ENCODE peak calls at places on chromosome 6, in ten cellular contexts. I is activated T-cell treated with anti-CD3 and anti-CD28 coated beads for 24 hours; N is NCI-H2029; J is caudate nucleus; Z is NCI-H446; E is lower lobe of right lung; A is CD4-positive, alpha-beta T cell; X is NCI-H2227 treated with DMSO at 0.1 percent for 48 hours; P is iris pigment epithelial cell; L is NCI-H748 treated with DMSO at 0.1 percent for 48 hours. D is an unnamed sample.

GRCh38 chr6:118354641-118355040 is 193.5 kb upstream of the PLN start:
- DNase-seq in I (no peak), N (no peak), J (no peak), Z (no peak), E (no peak), A (no peak), X (no peak), P (no peak), L (no peak), D (no peak)

GRCh38 chr6:158174514-158174913 is 6.4 kb downstream of the GTF2H5 start:
- DNase-seq in I (no peak), N (no peak), J (no peak), Z (peak; percentile 33), E (no peak), A (no peak), X (no peak), P (peak; percentile 97), L (no peak), D (no peak)

GRCh38 chr6:31979238-31979898 is 2.5 kb upstream of the C4A start:
- DNase-seq in I (no peak), N (no peak), J (no peak), Z (no peak), E (peak; percentile 20), A (no peak), X (no peak), P (no peak), L (no peak), D (no peak)

GRCh38 chr6:134400941-134401340 is 83.0 kb upstream of the SGK1 start:
- DNase-seq in I (no peak), N (no peak), J (no peak), Z (no peak), E (no peak), A (no peak), X (no peak), P (no peak), L (no peak), D (no peak)

GRCh38 chr6:42010185-42010872 is 40.0 kb upstream of the TAF8 start:
- DNase-seq in I (no peak), N (peak; percentile 57), J (no peak), Z (no peak), E (no peak), A (no peak), X (peak; percentile 11), P (peak; percentile 8), L (no peak), D (no peak)

GRCh38 chr6:79697430-79697829 is 66.3 kb downstream of the SH3BGRL2 start:
- DNase-seq in I (no peak), N (no peak), J (no peak), Z (no peak), E (no peak), A (no peak), X (no peak), P (no peak), L (no peak), D (no peak)

GRCh38 chr6:53984163-53984562 is 127.1 kb upstream of the MLIP start:
- DNase-seq in I (no peak), N (no peak), J (no peak), Z (no peak), E (no peak), A (no peak), X (no peak), P (peak; percentile 98), L (no peak), D (no peak)

GRCh38 chr6:24547243-24547642 is 52.5 kb downstream of the ALDH5A1 start:
- DNase-seq in I (peak; percentile 22), N (no peak), J (no peak), Z (no peak), E (no peak), A (peak; percentile 19), X (peak; percentile 62), P (no peak), L (no peak), D (no peak)

GRCh38 chr6:4388675-4389074 is 253.3 kb upstream of the ECI2 start:
- DNase-seq in I (no peak), N (no peak), J (no peak), Z (no peak), E (no peak), A (no peak), X (no peak), P (no peak), L (no peak), D (no peak)

GRCh38 chr6:168493976-168494375 is 53.0 kb downstream of the SMOC2 start:
- DNase-seq in I (no peak), N (no peak), J (no peak), Z (no peak), E (no peak), A (no peak), X (no peak), P (no peak), L (no peak), D (no peak)

GRCh38 chr6:148746363-148747144 is at the start of gene UST:
- DNase-seq in I (peak; percentile 37), N (peak; percentile 14), J (peak; percentile 70), Z (no peak), E (peak; percentile 87), A (peak; percentile 45), X (peak; percentile 16), P (peak; percentile 96), L (peak; percentile 53), D (peak; percentile 80)

GRCh38 chr6:27188885-27189418 is 58.5 kb upstream of the PRSS16 start:
- DNase-seq in I (peak; percentile 41), N (peak; percentile 65), J (no peak), Z (peak; percentile 83), E (peak; percentile 60), A (no peak), X (peak; percentile 73), P (peak; percentile 85), L (peak; percentile 92), D (peak; percentile 8)

GRCh38 chr6:53986165-53986720 is 125.0 kb upstream of the MLIP start:
- DNase-seq in I (no peak), N (no peak), J (no peak), Z (peak; percentile 76), E (no peak), A (no peak), X (peak; percentile 5), P (peak; percentile 81), L (peak; percentile 69), D (peak; percentile 31)

GRCh38 chr6:55265409-55266114 is 61.7 kb upstream of the GFRAL start:
- DNase-seq in I (no peak), N (no peak), J (no peak), Z (no peak), E (no peak), A (no peak), X (no peak), P (no peak), L (no peak), D (no peak)

GRCh38 chr6:73131706-73132105 is 93.6 kb downstream of the KHDC1L start:
- DNase-seq in I (no peak), N (no peak), J (no peak), Z (no peak), E (no peak), A (no peak), X (no peak), P (peak; percentile 25), L (no peak), D (no peak)

D was measured in DMS79.